ENCODE peak calls at places on chromosome 19, in six cellular contexts. A is GM23248, B is H9, W is neural progenitor cell, E is MM.1S, S is IMR-90. G is an unnamed sample.

GRCh38 chr19:18589380-18590272 is 1.0 kb downstream of the REX1BD start:
- DNase-seq in A (peak; percentile 91), B (peak; percentile 93), W (peak; percentile 90), E (peak; percentile 76), S (peak; percentile 55), G (peak; percentile 88)

GRCh38 chr19:2353159-2353894 is 6.7 kb upstream of the TMPRSS9 start:
- DNase-seq in A (no peak), B (no peak), W (no peak), E (no peak), S (no peak), G (no peak)

GRCh38 chr19:39203372-39204341 is at the start of gene SYCN:
- DNase-seq in A (no peak), B (peak; percentile 58), W (no peak), E (no peak), S (no peak), G (no peak)

GRCh38 chr19:38319421-38320258 is at the start of gene KCNK6:
- DNase-seq in A (peak; percentile 71), B (peak; percentile 78), W (peak; percentile 78), E (no peak), S (no peak), G (no peak)

GRCh38 chr19:18761531-18762110 is 29.5 kb downstream of the COMP start:
- DNase-seq in A (no peak), B (no peak), W (no peak), E (no peak), S (no peak), G (no peak)

GRCh38 chr19:10112037-10112751 is 701 bp downstream of the P2RY11 start:
- DNase-seq in A (peak; percentile 43), B (no peak), W (no peak), E (peak; percentile 59), S (no peak), G (peak; percentile 63)

GRCh38 chr19:21143846-21144245 is 2.0 kb downstream of the ZNF431 start:
- DNase-seq in A (peak; percentile 52), B (no peak), W (no peak), E (no peak), S (no peak), G (no peak)

GRCh38 chr19:41029524-41030432 is 38.7 kb downstream of the CYP2B6 start:
- DNase-seq in A (no peak), B (no peak), W (no peak), E (no peak), S (no peak), G (no peak)

GRCh38 chr19:2613507-2614295 is 88.8 kb downstream of the GNG7 start:
- DNase-seq in A (peak; percentile 71), B (peak; percentile 71), W (peak; percentile 57), E (peak; percentile 74), S (peak; percentile 12), G (peak; percentile 90)

GRCh38 chr19:28601723-28602440 is 611.1 kb downstream of the UQCRFS1 start:
- DNase-seq in A (no peak), B (no peak), W (no peak), E (peak; percentile 56), S (no peak), G (no peak)

GRCh38 chr19:33064117-33064777 is 441 bp downstream of the RHPN2 start:
- DNase-seq in A (peak; percentile 30), B (peak; percentile 75), W (no peak), E (peak; percentile 77), S (no peak), G (peak; percentile 66)

GRCh38 chr19:32809754-32810153 is 59.8 kb downstream of the SLC7A9 start:
- DNase-seq in A (no peak), B (no peak), W (no peak), E (peak; percentile 15), S (no peak), G (no peak)

GRCh38 chr19:48290341-48290922 is 20.6 kb downstream of the ZNF114 start:
- DNase-seq in A (peak; percentile 70), B (peak; percentile 89), W (peak; percentile 80), E (no peak), S (peak; percentile 57), G (no peak)

GRCh38 chr19:35265126-35265995 is 3.4 kb upstream of the USF2 start:
- DNase-seq in A (peak; percentile 40), B (peak; percentile 22), W (no peak), E (no peak), S (no peak), G (peak; percentile 50)

GRCh38 chr19:31181535-31181934 is 167.7 kb downstream of the TSHZ3 start:
- DNase-seq in A (no peak), B (no peak), W (no peak), E (no peak), S (no peak), G (no peak)

GRCh38 chr19:37251308-37252229 is 33.6 kb downstream of the ZNF383 start:
- DNase-seq in A (peak; percentile 98), B (no peak), W (no peak), E (no peak), S (peak; percentile 97), G (no peak)

GRCh38 chr19:4688587-4688986 is 18.4 kb upstream of the MYDGF start:
- DNase-seq in A (no peak), B (no peak), W (no peak), E (no peak), S (no peak), G (no peak)

GRCh38 chr19:30731596-30731995 is 359.4 kb downstream of the ZNF536 start:
- DNase-seq in A (no peak), B (no peak), W (no peak), E (no peak), S (no peak), G (no peak)

GRCh38 chr19:5547881-5548280 is 19.9 kb downstream of the TINCR start:
- DNase-seq in A (peak; percentile 57), B (peak; percentile 70), W (peak; percentile 53), E (peak; percentile 53), S (peak; percentile 51), G (peak; percentile 78)

GRCh38 chr19:531753-532571 is at the start of gene CDC34:
- DNase-seq in A (peak; percentile 46), B (no peak), W (peak; percentile 49), E (no peak), S (no peak), G (peak; percentile 67)

GRCh38 chr19:4929186-4929585 is 19.9 kb downstream of the UHRF1 start:
- DNase-seq in A (peak; percentile 88), B (no peak), W (no peak), E (no peak), S (no peak), G (no peak)

DNA sequence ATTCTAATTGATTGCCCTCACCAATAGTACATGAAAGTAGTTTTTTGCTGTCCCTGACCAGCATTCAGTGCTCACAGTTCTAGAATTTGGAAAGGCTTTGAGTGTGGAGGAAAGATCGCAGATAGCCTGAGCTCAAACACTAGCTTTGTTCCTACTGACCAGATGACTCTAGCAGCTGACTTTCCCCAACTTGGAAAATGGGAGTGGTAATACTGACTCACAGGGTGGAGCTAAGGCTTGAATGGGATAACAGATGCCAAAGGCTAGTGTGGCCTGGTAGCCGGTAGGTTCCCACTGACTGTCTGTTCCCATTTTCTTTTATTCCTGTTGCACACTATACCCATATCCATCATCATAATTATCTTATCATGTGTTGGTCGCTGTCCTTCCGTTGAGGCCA is 3.7 kb downstream of the ZSCAN22 start:
- DNase-seq in A (peak; percentile 90), B (no peak), W (no peak), E (no peak), S (peak; percentile 76), G (no peak)
- H3K27ac ChIP-seq in A (peak overlapping the region; percentile 77), B (no peak overlapping the region), W (no peak overlapping the region), E (no peak overlapping the region), S (no peak overlapping the region), G (no peak overlapping the region)

DNA sequence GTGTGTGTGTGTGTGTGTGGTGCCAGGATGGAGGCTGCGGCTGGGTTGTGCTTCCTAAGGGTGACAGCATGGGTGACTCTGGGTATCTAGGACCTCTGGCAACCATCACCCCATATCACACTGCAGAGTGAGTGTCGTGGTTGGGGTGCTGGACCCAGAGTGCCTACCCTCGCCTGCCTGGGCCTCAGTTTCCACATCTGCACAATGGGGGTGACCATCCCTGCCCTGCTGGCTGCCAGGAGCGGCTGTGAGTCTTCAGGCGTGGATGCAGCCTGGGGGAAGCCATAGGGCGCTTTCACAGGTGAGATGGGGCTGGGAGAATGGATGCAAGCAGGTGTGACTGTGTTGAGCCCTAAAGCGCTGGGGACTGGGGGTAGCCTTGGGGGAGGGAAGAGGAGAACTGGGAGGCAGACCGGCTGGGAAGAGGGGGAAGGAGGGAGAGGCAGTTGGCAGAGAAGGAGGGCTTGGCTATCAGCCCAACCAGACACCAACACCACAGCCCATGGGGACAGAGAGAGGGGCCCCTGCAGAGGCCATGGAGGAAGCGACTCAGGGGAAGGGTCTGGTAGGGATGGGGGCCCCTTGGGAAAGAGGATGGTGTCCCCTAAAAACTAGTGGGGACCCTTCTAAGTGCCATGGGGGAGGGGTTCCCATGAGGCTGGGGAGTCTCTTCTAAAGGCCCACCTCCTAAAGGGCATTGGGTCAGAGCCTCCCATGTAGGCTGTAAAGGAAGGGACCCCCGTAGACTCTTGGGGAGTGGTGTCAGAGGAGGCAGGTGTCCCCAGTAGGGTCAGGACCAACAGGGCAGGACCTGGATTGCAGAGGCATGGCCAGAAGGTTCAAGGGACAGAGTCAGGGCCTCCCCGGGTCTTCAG is 1.7 kb downstream of the PLPPR2 start:
- DNase-seq in A (no peak), B (no peak), W (no peak), E (no peak), S (no peak), G (no peak)
- H3K9ac ChIP-seq in A (no peak overlapping the region), B (no peak overlapping the region), W (no peak overlapping the region), E (no peak overlapping the region), S (no peak overlapping the region), G (no peak overlapping the region)

GRCh38 chr19:15240539-15240938 is 8.3 kb upstream of the EPHX3 start:
- DNase-seq in A (no peak), B (no peak), W (no peak), E (no peak), S (no peak), G (no peak)

GRCh38 chr19:15238639-15239155 is 6.4 kb upstream of the EPHX3 start:
- DNase-seq in A (no peak), B (peak; percentile 42), W (no peak), E (no peak), S (no peak), G (no peak)

GRCh38 chr19:15237759-15238638 is 5.8 kb upstream of the EPHX3 start:
- DNase-seq in A (no peak), B (no peak), W (no peak), E (no peak), S (no peak), G (no peak)

GRCh38 chr19:15241259-15241658 is 9.0 kb upstream of the EPHX3 start:
- DNase-seq in A (peak; percentile 43), B (no peak), W (no peak), E (no peak), S (peak; percentile 32), G (no peak)

DNA sequence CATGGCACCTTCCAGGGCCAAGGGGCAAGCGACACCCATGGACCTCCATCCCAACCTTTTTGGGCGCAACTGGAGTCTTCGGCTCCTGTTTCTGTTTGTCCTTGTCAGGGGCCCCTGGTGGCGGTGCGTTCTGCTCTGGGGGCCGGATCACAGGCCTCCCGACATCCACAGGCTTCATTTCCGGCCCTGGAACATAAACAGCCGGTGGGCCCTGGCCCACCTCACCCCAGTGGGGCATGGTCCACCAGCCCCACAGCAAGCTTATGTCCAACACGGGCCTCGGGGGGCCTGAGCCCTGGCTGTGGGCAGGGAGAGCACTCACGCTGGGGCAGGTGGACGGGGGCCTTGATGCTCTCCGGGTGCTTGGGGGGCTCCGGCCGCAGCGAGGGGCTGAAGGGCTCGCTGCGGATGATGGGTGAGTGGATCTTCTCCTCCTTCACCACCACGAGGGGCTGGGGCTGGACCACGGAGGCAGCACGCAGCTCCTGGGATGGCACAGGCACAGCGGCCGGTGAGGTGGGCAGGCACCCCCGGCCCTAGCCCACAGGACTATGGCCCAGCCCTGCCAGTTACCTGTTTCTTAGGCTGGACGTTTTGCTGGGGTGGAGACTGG is 7.2 kb upstream of the EPHX3 start:
- DNase-seq in A (no peak), B (no peak), W (no peak), E (no peak), S (no peak), G (no peak)
- H3K4me2 ChIP-seq in A (no peak overlapping the region), B (no peak overlapping the region), W (no peak overlapping the region), E (no peak overlapping the region), S (no peak overlapping the region), G (no peak overlapping the region)

GRCh38 chr19:17404621-17405249 is 695 bp downstream of the BST2 start:
- DNase-seq in A (no peak), B (no peak), W (no peak), E (no peak), S (no peak), G (peak; percentile 63)
- H3K27ac ChIP-seq in A (no peak overlapping the region), B (no peak overlapping the region), W (peak overlapping the region; percentile 89), E (peak overlapping the region; percentile 92), S (no peak overlapping the region), G (peak overlapping the region; percentile 96)

G was measured in Karpas-422.